ENCODE peak calls at places on chromosomes 7 and 10, in six cellular contexts. K is choroid plexus epithelial cell, B is GM13976, X is fibroblast of mammary gland, T is brain microvascular endothelial cell, P is A549. C is an unnamed sample.

GRCh38 chr7:155558961-155559360 is 12.6 kb upstream of the CNPY1 start:
- DNase-seq in K (no peak), B (no peak), X (no peak), T (no peak), P (no peak), C (no peak)

GRCh38 chr7:93402944-93403343 is 170.8 kb downstream of the VPS50 start:
- DNase-seq in K (peak), B (no peak), X (no peak), T (no peak), P (no peak), C (no peak)

GRCh38 chr7:133854739-133855138 is 272.4 kb upstream of the LRGUK start:
- DNase-seq in K (peak), B (peak), X (peak), T (peak), P (peak), C (peak)

GRCh38 chr7:155879592-155879991 is 67.3 kb upstream of the SHH start:
- DNase-seq in K (no peak), B (no peak), X (no peak), T (no peak), P (no peak), C (no peak)

GRCh38 chr10:11141571-11142091 is 124.0 kb downstream of the CELF2 start:
- DNase-seq in K (no peak), B (no peak), X (no peak), T (no peak), P (no peak), C (no peak)

GRCh38 chr10:84208023-84208422 is 13.7 kb downstream of the CDHR1 start:
- DNase-seq in K (no peak), B (no peak), X (no peak), T (no peak), P (no peak), C (no peak)

GRCh38 chr7:4208086-4208485 is 474.0 kb upstream of the FOXK1 start:
- DNase-seq in K (no peak), B (no peak), X (no peak), T (no peak), P (no peak), C (no peak)

GRCh38 chr10:87918254-87918859 is 54.9 kb downstream of the PTEN start:
- DNase-seq in K (no peak), B (no peak), X (no peak), T (no peak), P (no peak), C (no peak)

GRCh38 chr7:48387916-48388315 is 216.7 kb downstream of the ABCA13 start:
- DNase-seq in K (no peak), B (no peak), X (no peak), T (no peak), P (no peak), C (no peak)

GRCh38 chr7:151453326-151453791 is 13.4 kb upstream of the CRYGN start:
- DNase-seq in K (no peak), B (peak), X (no peak), T (no peak), P (no peak), C (peak)

GRCh38 chr7:70738486-70738885 is 393.5 kb upstream of the GALNT17 start:
- DNase-seq in K (no peak), B (no peak), X (no peak), T (no peak), P (no peak), C (no peak)

GRCh38 chr7:131302876-131303707 is 24.6 kb upstream of the MKLN1 start:
- DNase-seq in K (peak), B (peak), X (peak), T (no peak), P (peak), C (no peak)

GRCh38 chr7:37128644-37129043 is 320.0 kb downstream of the ELMO1 start:
- DNase-seq in K (no peak), B (no peak), X (no peak), T (no peak), P (no peak), C (no peak)

GRCh38 chr10:27388761-27389399 is 115.2 kb upstream of the RAB18 start:
- DNase-seq in K (peak), B (no peak), X (peak), T (no peak), P (no peak), C (no peak)

GRCh38 chr7:34091330-34091917 is 186.1 kb downstream of the BMPER start:
- DNase-seq in K (peak), B (peak), X (peak), T (peak), P (no peak), C (peak)

GRCh38 chr10:61634711-61635110 is 28.0 kb upstream of the CABCOCO1 start:
- DNase-seq in K (peak), B (no peak), X (peak), T (no peak), P (no peak), C (peak)

GRCh38 chr7:55130079-55130476 is 111.3 kb downstream of the EGFR start:
- DNase-seq in K (no peak), B (no peak), X (peak), T (no peak), P (peak), C (no peak)

GRCh38 chr7:22586806-22587180 is 86.8 kb upstream of the STEAP1B start:
- DNase-seq in K (peak), B (no peak), X (peak), T (peak), P (no peak), C (no peak)

GRCh38 chr7:96823274-96823673 is 113.6 kb upstream of the SEM1 start:
- DNase-seq in K (peak), B (no peak), X (peak), T (peak), P (no peak), C (peak)

GRCh38 chr7:90424720-90425119 is 21.5 kb downstream of the CLDN12 start:
- DNase-seq in K (no peak), B (peak), X (no peak), T (no peak), P (no peak), C (no peak)

GRCh38 chr10:61860964-61861758 is 40.3 kb upstream of the ARID5B start:
- DNase-seq in K (no peak), B (no peak), X (peak), T (no peak), P (no peak), C (no peak)

GRCh38 chr10:71339796-71340589 is 20.9 kb downstream of the SLC29A3 start:
- DNase-seq in K (peak), B (no peak), X (no peak), T (no peak), P (peak), C (no peak)

GRCh38 chr10:47383254-47384147 is 592 bp downstream of the ZNF488 start:
- DNase-seq in K (no peak), B (peak), X (no peak), T (no peak), P (no peak), C (no peak)

GRCh38 chr10:117782276-117782675 is 239.7 kb downstream of the EMX2 start:
- DNase-seq in K (no peak), B (no peak), X (no peak), T (no peak), P (no peak), C (no peak)

GRCh38 chr7:29508608-29509007 is 55.0 kb upstream of the PRR15 start:
- DNase-seq in K (no peak), B (no peak), X (no peak), T (no peak), P (no peak), C (no peak)

GRCh38 chr7:23136216-23136615 is 30.6 kb downstream of the KLHL7 start:
- DNase-seq in K (peak), B (no peak), X (no peak), T (no peak), P (no peak), C (no peak)

GRCh38 chr10:84267503-84268126 is 22.8 kb downstream of the RGR start:
- DNase-seq in K (peak), B (peak), X (peak), T (peak), P (peak), C (peak)

GRCh38 chr10:34187201-34187600 is 627.9 kb downstream of the PARD3 start:
- DNase-seq in K (no peak), B (no peak), X (peak), T (peak), P (no peak), C (peak)

GRCh38 chr10:80453392-80453714 is 757 bp upstream of the TSPAN14 start:
- DNase-seq in K (no peak), B (no peak), X (no peak), T (no peak), P (no peak), C (no peak)

GRCh38 chr10:4344544-4344994 is 481.4 kb upstream of the AKR1E2 start:
- DNase-seq in K (peak), B (no peak), X (peak), T (peak), P (peak), C (peak)

GRCh38 chr7:76358053-76358477 is 726 bp downstream of the YWHAG start:
- DNase-seq in K (peak), B (peak), X (no peak), T (no peak), P (no peak), C (peak)

GRCh38 chr10:78774999-78775711 is 293.6 kb upstream of the ZMIZ1 start:
- DNase-seq in K (peak), B (no peak), X (peak), T (peak), P (no peak), C (no peak)

GRCh38 chr7:152336754-152337368 is 98.9 kb downstream of the KMT2C start:
- DNase-seq in K (peak), B (peak), X (peak), T (peak), P (peak), C (peak)

GRCh38 chr7:39909526-39909925 is 40.5 kb upstream of the CDK13 start:
- DNase-seq in K (no peak), B (no peak), X (no peak), T (no peak), P (no peak), C (no peak)

GRCh38 chr10:62817120-62817762 is 1.1 kb upstream of the EGR2 start:
- DNase-seq in K (no peak), B (peak), X (no peak), T (no peak), P (no peak), C (no peak)

GRCh38 chr10:34377833-34378232 is 437.3 kb downstream of the PARD3 start:
- DNase-seq in K (no peak), B (no peak), X (no peak), T (no peak), P (no peak), C (no peak)

GRCh38 chr10:24617771-24618396 is 105.8 kb downstream of the ARHGAP21 start:
- DNase-seq in K (peak), B (peak), X (peak), T (peak), P (peak), C (no peak)

GRCh38 chr10:101986277-101986971 is 69.5 kb downstream of the ARMH3 start:
- DNase-seq in K (peak), B (no peak), X (no peak), T (no peak), P (no peak), C (no peak)

GRCh38 chr10:71594934-71595571 is 124.5 kb downstream of the C10orf105 start:
- DNase-seq in K (no peak), B (no peak), X (no peak), T (no peak), P (no peak), C (no peak)

DNA sequence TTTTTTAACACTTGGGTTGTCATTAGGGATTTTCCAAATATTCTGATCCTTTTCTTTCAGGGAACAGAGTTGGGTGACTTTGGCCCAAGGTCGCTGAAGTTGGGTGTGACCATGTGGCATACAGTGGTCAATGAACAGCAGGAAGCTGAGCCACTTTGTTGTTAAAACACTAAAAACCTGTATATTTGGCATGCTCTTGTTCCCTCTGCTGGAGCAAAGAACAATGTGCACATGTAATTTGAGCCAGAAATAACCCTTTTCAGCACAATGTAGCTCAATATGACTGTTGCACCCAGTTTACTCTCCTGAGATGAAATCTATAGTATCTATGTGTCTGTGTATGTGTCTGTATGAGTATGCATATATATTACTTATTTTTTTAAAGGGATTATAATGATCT is 74.9 kb downstream of the ADCYAP1R1 start:
- DNase-seq in K (peak), B (no peak), X (peak), T (peak), P (no peak), C (peak)
- TF ChIP-seq CTCF in K (peak), B (no peak), X (peak), T (peak), P (no peak), C (peak)

DNA sequence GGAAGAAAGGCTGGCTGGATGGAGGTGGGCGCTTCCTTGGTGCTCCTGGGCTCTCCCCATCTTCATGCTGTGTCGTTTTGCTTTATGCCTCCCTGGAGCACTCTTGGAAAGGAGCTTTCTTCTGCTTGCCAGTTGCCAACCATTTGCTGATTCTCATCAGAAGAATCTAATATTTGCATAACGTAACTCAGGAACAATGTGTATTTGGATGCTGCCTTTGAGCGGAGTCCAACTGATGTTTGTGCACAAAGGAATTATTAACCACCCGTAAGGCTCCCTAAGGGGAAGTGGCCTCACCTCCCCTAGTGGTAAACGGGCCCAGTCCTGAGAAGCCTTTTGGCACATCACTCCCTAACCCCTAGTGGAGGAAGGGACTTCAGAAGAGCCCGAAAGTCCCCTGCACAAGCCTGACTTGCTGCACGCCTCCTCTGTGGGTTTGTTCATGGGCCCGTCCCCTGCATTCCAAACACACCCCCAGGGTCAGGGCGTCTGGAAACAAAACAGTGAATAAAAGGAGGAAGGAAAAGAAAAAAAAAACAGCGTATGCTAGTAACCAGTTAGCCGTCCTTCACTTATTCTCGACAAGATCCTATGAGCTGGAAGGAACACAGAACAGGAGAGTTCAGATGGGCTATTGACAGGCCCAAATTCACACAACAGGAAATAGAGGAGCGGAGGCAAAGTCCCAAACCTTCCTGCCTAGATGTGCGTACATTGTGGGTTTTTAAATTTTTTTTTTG is 602.2 kb downstream of the LRMDA start:
- DNase-seq in K (peak), B (no peak), X (peak), T (peak), P (peak), C (peak)
- TF ChIP-seq CTCF in K (peak), B (no peak), X (peak), T (peak), P (no peak), C (no peak)

DNA sequence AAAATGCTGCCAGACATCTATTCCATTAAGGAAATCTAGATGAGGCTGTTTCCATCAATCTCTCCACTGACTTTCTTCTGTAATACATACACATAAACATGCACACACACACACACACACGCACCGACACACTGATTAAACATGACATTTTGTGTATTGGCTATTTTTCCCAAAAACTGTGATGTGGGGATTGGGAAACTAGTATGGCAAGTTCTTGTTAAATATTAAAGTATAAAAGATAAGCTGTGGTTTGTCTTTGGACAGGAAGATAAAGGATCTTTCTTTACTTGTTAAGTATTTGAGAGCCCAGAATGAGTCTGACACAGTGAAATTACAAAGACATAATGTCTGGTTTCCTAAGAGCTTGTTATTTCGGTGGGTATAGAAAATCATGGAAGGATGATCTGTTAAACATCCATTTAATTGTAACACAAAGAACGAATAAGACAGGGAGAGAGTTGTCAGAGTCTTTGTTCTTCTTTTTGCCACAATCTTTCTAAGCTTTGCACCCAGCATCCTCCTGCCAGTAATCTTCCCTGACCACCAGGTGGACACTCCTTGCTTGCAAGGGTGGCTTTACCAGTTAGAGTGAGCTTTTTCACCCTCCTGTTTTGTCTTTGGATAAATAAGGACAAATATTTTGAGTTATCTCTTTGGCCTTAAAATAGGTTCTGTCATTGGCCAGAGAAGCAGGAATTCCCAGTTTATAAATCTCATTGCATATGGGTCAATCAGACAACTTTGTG is 177.2 kb upstream of the TMEM72 start:
- DNase-seq in K (no peak), B (no peak), X (peak), T (no peak), P (no peak), C (no peak)
- TF ChIP-seq CTCF in K (peak), B (no peak), X (peak), T (peak), P (no peak), C (peak)

GRCh38 chr7:116239434-116239833 is 29.1 kb downstream of the TES start:
- DNase-seq in K (no peak), B (no peak), X (no peak), T (no peak), P (no peak), C (no peak)

GRCh38 chr7:116242759-116243158 is 32.4 kb downstream of the TES start:
- DNase-seq in K (no peak), B (no peak), X (peak), T (no peak), P (no peak), C (no peak)

GRCh38 chr7:116240021-116240659 is 29.8 kb downstream of the TES start:
- DNase-seq in K (no peak), B (no peak), X (no peak), T (no peak), P (no peak), C (no peak)

GRCh38 chr7:116241296-116241695 is 31.0 kb downstream of the TES start:
- DNase-seq in K (no peak), B (no peak), X (peak), T (no peak), P (no peak), C (no peak)

DNA sequence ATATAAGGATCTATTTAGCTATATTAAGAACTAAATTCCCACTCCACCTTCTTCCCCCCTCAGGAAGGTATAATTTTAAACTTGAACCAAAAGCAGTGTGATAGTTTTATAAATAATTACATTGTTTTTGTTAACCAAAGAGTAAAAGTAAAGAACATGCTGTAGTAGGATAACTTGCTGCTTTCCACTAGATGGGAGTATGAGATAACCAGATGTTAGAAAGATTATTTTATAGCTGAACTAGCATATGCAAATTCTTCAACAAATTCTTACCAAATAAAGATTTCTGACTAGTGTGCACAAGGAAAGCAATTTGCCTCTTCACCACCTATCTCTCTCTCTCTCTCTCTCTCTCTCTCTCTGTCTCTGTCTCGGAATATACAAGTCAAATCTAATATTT is 31.8 kb downstream of the TES start:
- DNase-seq in K (no peak), B (no peak), X (peak), T (no peak), P (no peak), C (peak)
- TF ChIP-seq CTCF in K (no peak), B (no peak), X (peak), T (no peak), P (peak), C (peak)

DNA sequence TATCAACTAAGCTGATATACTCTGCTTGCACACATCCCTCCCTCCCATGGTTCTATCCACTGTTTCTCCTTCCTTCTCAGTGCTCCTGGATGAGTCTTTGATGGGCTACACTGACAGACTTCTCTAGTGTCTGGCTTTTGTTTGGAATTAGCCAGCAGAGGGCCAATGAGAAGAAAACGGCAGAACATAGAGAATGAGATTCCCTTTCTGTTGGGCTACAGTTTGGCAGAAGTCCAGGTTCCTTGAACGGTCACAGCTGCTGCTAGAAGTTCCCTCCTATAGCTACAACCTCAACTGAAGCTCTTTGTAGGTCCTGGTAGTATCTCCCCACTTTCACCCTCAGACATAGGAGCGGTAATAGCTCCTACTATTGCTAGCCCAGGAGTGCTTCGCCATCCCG is 251.1 kb upstream of the LRRN3 start:
- DNase-seq in K (peak), B (no peak), X (peak), T (peak), P (no peak), C (peak)
- TF ChIP-seq CTCF in K (peak), B (no peak), X (no peak), T (peak), P (no peak), C (peak)

GRCh38 chr10:28777911-28778310 is 100.6 kb downstream of the BAMBI start:
- DNase-seq in K (no peak), B (no peak), X (no peak), T (no peak), P (no peak), C (no peak)
- TF ChIP-seq CTCF in K (no peak), B (no peak), X (no peak), T (no peak), P (no peak), C (no peak)